ENCODE peak calls at places on chromosomes 11 and 22, in eight cellular contexts. One of them, this sample, is unnamed.

GRCh38 chr11:71490731-71491390 is 36.2 kb upstream of the KRTAP5-7 start:
- DNase-seq in CMK: no peak
- DNase-seq in H9: no peak
- DNase-seq in HS-5: no peak
- DNase-seq in amygdala: no peak
- DNase-seq in stimulated activated CD8-positive, alpha-beta memory T cell treated with anti-CD3 and anti-CD28 coated beads, Interleukin-4, amount 100 ng/mL, for 1 hour: no peak
- DNase-seq in spleen: no peak
- DNase-seq in NCI-H446: no peak
- DNase-seq in this sample: no peak

GRCh38 chr22:28978158-28978557 is 83.5 kb downstream of the C22orf31 start:
- DNase-seq in amygdala: no peak
- DNase-seq in NCI-H446: no peak
- DNase-seq in HS-5: no peak
- DNase-seq in CMK: no peak
- DNase-seq in stimulated activated CD8-positive, alpha-beta memory T cell treated with anti-CD3 and anti-CD28 coated beads, Interleukin-4, amount 100 ng/mL, for 1 hour: no peak
- DNase-seq in H9: no peak
- DNase-seq in spleen: no peak
- DNase-seq in this sample: no peak

GRCh38 chr22:38222797-38223119 is 21.0 kb downstream of the MAFF start:
- DNase-seq in spleen: no peak
- DNase-seq in CMK: no peak
- DNase-seq in H9: no peak
- DNase-seq in stimulated activated CD8-positive, alpha-beta memory T cell treated with anti-CD3 and anti-CD28 coated beads, Interleukin-4, amount 100 ng/mL, for 1 hour: no peak
- DNase-seq in HS-5: no peak
- DNase-seq in NCI-H446: no peak
- DNase-seq in amygdala: no peak
- DNase-seq in this sample: no peak

GRCh38 chr11:46360878-46361277 is 13.6 kb downstream of the DGKZ start:
- DNase-seq in amygdala: no peak
- DNase-seq in CMK: no peak
- DNase-seq in stimulated activated CD8-positive, alpha-beta memory T cell treated with anti-CD3 and anti-CD28 coated beads, Interleukin-4, amount 100 ng/mL, for 1 hour: no peak
- DNase-seq in H9: no peak
- DNase-seq in NCI-H446: no peak
- DNase-seq in spleen: no peak
- DNase-seq in HS-5: no peak
- DNase-seq in this sample: no peak

GRCh38 chr11:116162541-116163230 is 610.1 kb downstream of the BUD13 start:
- DNase-seq in stimulated activated CD8-positive, alpha-beta memory T cell treated with anti-CD3 and anti-CD28 coated beads, Interleukin-4, amount 100 ng/mL, for 1 hour: no peak
- DNase-seq in NCI-H446: peak; percentile 5
- DNase-seq in spleen: no peak
- DNase-seq in CMK: no peak
- DNase-seq in amygdala: no peak
- DNase-seq in HS-5: no peak
- DNase-seq in H9: peak; percentile 56
- DNase-seq in this sample: no peak

GRCh38 chr11:10498426-10499250 is 42.3 kb downstream of the RNF141 start:
- DNase-seq in CMK: no peak
- DNase-seq in amygdala: no peak
- DNase-seq in NCI-H446: no peak
- DNase-seq in stimulated activated CD8-positive, alpha-beta memory T cell treated with anti-CD3 and anti-CD28 coated beads, Interleukin-4, amount 100 ng/mL, for 1 hour: no peak
- DNase-seq in HS-5: no peak
- DNase-seq in spleen: no peak
- DNase-seq in H9: peak; percentile 27
- DNase-seq in this sample: no peak

GRCh38 chr11:14015711-14016110 is 53.2 kb downstream of the SPON1 start:
- DNase-seq in CMK: no peak
- DNase-seq in NCI-H446: no peak
- DNase-seq in H9: peak; percentile 46
- DNase-seq in amygdala: no peak
- DNase-seq in HS-5: peak; percentile 19
- DNase-seq in stimulated activated CD8-positive, alpha-beta memory T cell treated with anti-CD3 and anti-CD28 coated beads, Interleukin-4, amount 100 ng/mL, for 1 hour: no peak
- DNase-seq in spleen: no peak
- DNase-seq in this sample: peak; percentile 43

GRCh38 chr11:57476883-57477506 is 16.7 kb downstream of the RTN4RL2 start:
- DNase-seq in NCI-H446: no peak
- DNase-seq in HS-5: no peak
- DNase-seq in CMK: no peak
- DNase-seq in stimulated activated CD8-positive, alpha-beta memory T cell treated with anti-CD3 and anti-CD28 coated beads, Interleukin-4, amount 100 ng/mL, for 1 hour: no peak
- DNase-seq in H9: peak; percentile 64
- DNase-seq in spleen: peak; percentile 84
- DNase-seq in amygdala: no peak
- DNase-seq in this sample: no peak

GRCh38 chr11:36509265-36509664 is 807 bp downstream of the TRAF6 start:
- DNase-seq in NCI-H446: no peak
- DNase-seq in H9: no peak
- DNase-seq in CMK: peak; percentile 15
- DNase-seq in stimulated activated CD8-positive, alpha-beta memory T cell treated with anti-CD3 and anti-CD28 coated beads, Interleukin-4, amount 100 ng/mL, for 1 hour: no peak
- DNase-seq in amygdala: no peak
- DNase-seq in HS-5: no peak
- DNase-seq in spleen: no peak
- DNase-seq in this sample: no peak

GRCh38 chr22:50567721-50568252 is 5.1 kb upstream of the SYCE3 start:
- DNase-seq in HS-5: no peak
- DNase-seq in H9: no peak
- DNase-seq in amygdala: no peak
- DNase-seq in NCI-H446: no peak
- DNase-seq in CMK: no peak
- DNase-seq in stimulated activated CD8-positive, alpha-beta memory T cell treated with anti-CD3 and anti-CD28 coated beads, Interleukin-4, amount 100 ng/mL, for 1 hour: no peak
- DNase-seq in spleen: no peak
- DNase-seq in this sample: no peak

GRCh38 chr11:30225642-30226041 is 5.2 kb upstream of the FSHB start:
- DNase-seq in stimulated activated CD8-positive, alpha-beta memory T cell treated with anti-CD3 and anti-CD28 coated beads, Interleukin-4, amount 100 ng/mL, for 1 hour: no peak
- DNase-seq in H9: no peak
- DNase-seq in NCI-H446: no peak
- DNase-seq in spleen: no peak
- DNase-seq in CMK: no peak
- DNase-seq in HS-5: no peak
- DNase-seq in amygdala: no peak
- DNase-seq in this sample: no peak

GRCh38 chr11:36500315-36500721 is 9.8 kb downstream of the TRAF6 start:
- DNase-seq in spleen: no peak
- DNase-seq in CMK: no peak
- DNase-seq in NCI-H446: no peak
- DNase-seq in amygdala: peak; percentile 5
- DNase-seq in HS-5: peak; percentile 82
- DNase-seq in stimulated activated CD8-positive, alpha-beta memory T cell treated with anti-CD3 and anti-CD28 coated beads, Interleukin-4, amount 100 ng/mL, for 1 hour: no peak
- DNase-seq in H9: no peak
- DNase-seq in this sample: peak; percentile 73

GRCh38 chr11:69257134-69257533 is 36.8 kb upstream of the MYEOV start:
- DNase-seq in spleen: peak; percentile 51
- DNase-seq in CMK: no peak
- DNase-seq in NCI-H446: no peak
- DNase-seq in HS-5: no peak
- DNase-seq in H9: no peak
- DNase-seq in stimulated activated CD8-positive, alpha-beta memory T cell treated with anti-CD3 and anti-CD28 coated beads, Interleukin-4, amount 100 ng/mL, for 1 hour: no peak
- DNase-seq in amygdala: no peak
- DNase-seq in this sample: no peak

GRCh38 chr22:40046126-40046525 is 51.4 kb downstream of the FAM83F start:
- DNase-seq in HS-5: no peak
- DNase-seq in stimulated activated CD8-positive, alpha-beta memory T cell treated with anti-CD3 and anti-CD28 coated beads, Interleukin-4, amount 100 ng/mL, for 1 hour: no peak
- DNase-seq in CMK: no peak
- DNase-seq in amygdala: no peak
- DNase-seq in H9: no peak
- DNase-seq in NCI-H446: no peak
- DNase-seq in spleen: no peak
- DNase-seq in this sample: no peak